ENCODE peak calls at places on chromosomes 1 and 21, in seven cellular contexts. U is GM12878, K is sigmoid colon, O is left lung, H is WERI-Rb-1, L is brain microvascular endothelial cell, F is ovary. P is an unnamed sample.

GRCh38 chr1:208209896-208210589 is 34.1 kb downstream of the PLXNA2 start:
- DNase-seq in U (no peak), K (no peak), O (no peak), H (no peak), L (no peak), F (no peak), P (no peak)

GRCh38 chr1:19596719-19597462 is 47.2 kb upstream of the NBL1 start:
- DNase-seq in U (peak), K (peak), O (peak), H (peak), L (peak), F (peak), P (peak)

GRCh38 chr1:233440952-233441401 is 113.5 kb downstream of the MAP3K21 start:
- DNase-seq in U (peak), K (no peak), O (no peak), H (peak), L (peak), F (no peak), P (peak)

GRCh38 chr1:85421179-85421578 is 43.8 kb downstream of the DDAH1 start:
- DNase-seq in U (no peak), K (no peak), O (no peak), H (no peak), L (no peak), F (no peak), P (no peak)

GRCh38 chr1:155134322-155134721 is 1.3 kb upstream of the SLC50A1 start:
- DNase-seq in U (no peak), K (no peak), O (no peak), H (no peak), L (no peak), F (peak), P (no peak)

GRCh38 chr1:155063550-155064108 is at the start of gene EFNA4:
- DNase-seq in U (no peak), K (peak), O (peak), H (peak), L (peak), F (peak), P (peak)

GRCh38 chr1:231021540-231022031 is 18.5 kb downstream of the FAM89A start:
- DNase-seq in U (no peak), K (no peak), O (no peak), H (no peak), L (peak), F (no peak), P (no peak)

GRCh38 chr1:234858722-234859121 is 248.7 kb upstream of the IRF2BP2 start:
- DNase-seq in U (no peak), K (no peak), O (no peak), H (no peak), L (no peak), F (no peak), P (no peak)

GRCh38 chr1:93591833-93592635 is 89.6 kb downstream of the BCAR3 start:
- DNase-seq in U (peak), K (peak), O (no peak), H (peak), L (no peak), F (no peak), P (peak)

GRCh38 chr1:238318294-238318908 is 427.7 kb upstream of the ZP4 start:
- DNase-seq in U (no peak), K (no peak), O (no peak), H (no peak), L (no peak), F (no peak), P (no peak)

GRCh38 chr1:184930645-184931044 is 43.7 kb downstream of the NIBAN1 start:
- DNase-seq in U (no peak), K (no peak), O (no peak), H (no peak), L (no peak), F (no peak), P (no peak)

GRCh38 chr1:38786040-38786436 is 73.5 kb downstream of the RRAGC start:
- DNase-seq in U (no peak), K (no peak), O (no peak), H (no peak), L (no peak), F (no peak), P (no peak)

GRCh38 chr1:101996830-101997485 is at the start of gene OLFM3:
- DNase-seq in U (no peak), K (no peak), O (peak), H (peak), L (peak), F (no peak), P (peak)

GRCh38 chr21:33428669-33429068 is 25.5 kb downstream of the IFNGR2 start:
- DNase-seq in U (no peak), K (no peak), O (peak), H (no peak), L (no peak), F (no peak), P (no peak)

GRCh38 chr1:108316545-108316944 is 72.7 kb upstream of the NBPF4 start:
- DNase-seq in U (no peak), K (no peak), O (no peak), H (no peak), L (no peak), F (no peak), P (no peak)

GRCh38 chr1:193794239-193794638 is 607.8 kb upstream of the B3GALT2 start:
- DNase-seq in U (no peak), K (no peak), O (no peak), H (no peak), L (no peak), F (no peak), P (no peak)

GRCh38 chr21:33578959-33579542 is 9.4 kb downstream of the DONSON start:
- DNase-seq in U (no peak), K (no peak), O (no peak), H (no peak), L (no peak), F (no peak), P (no peak)

GRCh38 chr1:206479164-206480125 is 9.2 kb downstream of the IKBKE start:
- DNase-seq in U (no peak), K (peak), O (peak), H (peak), L (peak), F (peak), P (peak)

GRCh38 chr1:200373811-200374231 is 36.0 kb downstream of the ZNF281 start:
- DNase-seq in U (no peak), K (no peak), O (no peak), H (no peak), L (no peak), F (no peak), P (no peak)

GRCh38 chr1:84689514-84690396 is 506 bp downstream of the SSX2IP start:
- DNase-seq in U (no peak), K (peak), O (no peak), H (peak), L (peak), F (no peak), P (peak)

GRCh38 chr1:195495720-195496635 is 1112.3 kb downstream of the KCNT2 start:
- DNase-seq in U (no peak), K (no peak), O (no peak), H (no peak), L (no peak), F (no peak), P (no peak)

GRCh38 chr1:225890346-225891228 is 1.6 kb upstream of the LEFTY1 start:
- DNase-seq in U (no peak), K (no peak), O (no peak), H (no peak), L (no peak), F (no peak), P (no peak)

GRCh38 chr1:79124756-79125155 is 118.2 kb upstream of the ADGRL4 start:
- DNase-seq in U (no peak), K (no peak), O (no peak), H (no peak), L (no peak), F (no peak), P (no peak)

DNA sequence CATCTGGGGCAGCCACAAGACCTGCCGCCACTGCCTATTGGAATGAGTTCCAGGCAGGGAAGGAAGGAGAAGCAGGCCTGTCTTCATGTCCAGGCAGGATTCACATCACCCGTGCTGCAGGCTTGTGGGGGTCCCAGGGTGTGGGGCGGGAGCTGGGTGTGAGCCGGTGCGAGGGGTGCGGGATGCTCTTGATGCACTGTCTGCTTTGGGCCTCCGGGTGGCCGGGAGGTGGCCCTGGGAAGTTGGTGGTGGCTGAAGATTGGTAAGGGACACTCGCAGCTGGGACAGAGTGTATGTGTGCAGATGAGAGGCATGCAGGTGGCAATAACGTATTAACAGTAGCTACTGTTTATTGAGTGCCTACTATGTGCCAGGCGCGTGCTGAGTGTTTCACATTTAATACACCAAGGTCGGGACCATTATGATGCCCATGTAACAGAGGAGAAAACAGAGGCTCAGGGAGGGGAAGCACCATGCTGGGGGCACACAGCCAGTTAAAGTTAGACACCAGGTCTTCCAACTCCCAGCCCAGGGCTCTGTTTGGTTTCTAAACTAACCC is 3.3 kb downstream of the CROCC start:
- DNase-seq in U (no peak), K (no peak), O (peak), H (no peak), L (no peak), F (no peak), P (no peak)
- TF ChIP-seq CTCF in U (no peak), K (no peak), O (no peak), H (peak), L (peak), F (no peak), P (no peak)

DNA sequence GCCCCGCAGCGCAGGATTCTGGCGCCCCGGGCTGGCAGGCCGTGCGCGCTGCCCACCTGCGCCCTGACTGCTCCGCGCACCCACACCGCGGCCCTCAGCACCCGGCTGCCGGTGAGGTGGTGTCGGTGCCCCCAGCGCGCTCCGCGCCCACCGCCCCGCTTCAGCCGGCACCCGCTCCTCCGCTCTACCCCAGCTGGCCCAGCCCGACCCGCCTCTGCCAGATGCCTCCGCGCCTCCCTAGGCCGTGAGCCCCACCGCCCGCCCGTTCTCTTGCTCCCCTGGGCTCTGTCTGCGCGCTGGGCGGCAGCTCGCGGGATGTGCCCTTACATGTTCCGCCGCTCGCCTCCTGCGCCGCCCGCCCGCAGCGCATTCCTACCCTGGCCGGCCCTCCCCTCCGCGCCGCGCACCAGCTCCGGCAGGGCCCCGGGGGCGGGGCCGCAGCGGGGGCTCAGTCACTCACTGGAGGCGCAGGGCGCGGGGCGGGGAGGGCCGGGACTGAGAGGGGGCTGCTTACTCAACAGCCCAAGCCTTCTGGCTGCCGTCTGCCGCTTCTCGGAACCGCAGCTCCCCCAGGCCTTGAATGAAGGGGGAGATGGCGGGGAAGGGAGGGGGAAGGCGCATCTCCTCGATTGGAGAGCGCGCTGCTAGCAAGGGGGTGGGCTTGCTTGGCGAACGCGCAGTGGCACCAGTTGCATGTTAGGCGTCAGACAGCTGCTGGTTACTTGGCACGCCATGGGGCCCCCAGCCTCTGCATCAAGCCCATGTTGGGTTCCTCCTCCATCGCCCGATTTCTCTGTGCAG is at the start of gene PHLDA3:
- DNase-seq in U (no peak), K (peak), O (peak), H (peak), L (peak), F (peak), P (peak)
- H3K4me3 ChIP-seq in U (peak), K (peak), O (peak), H (peak), L (peak), F (peak), P (peak)

DNA sequence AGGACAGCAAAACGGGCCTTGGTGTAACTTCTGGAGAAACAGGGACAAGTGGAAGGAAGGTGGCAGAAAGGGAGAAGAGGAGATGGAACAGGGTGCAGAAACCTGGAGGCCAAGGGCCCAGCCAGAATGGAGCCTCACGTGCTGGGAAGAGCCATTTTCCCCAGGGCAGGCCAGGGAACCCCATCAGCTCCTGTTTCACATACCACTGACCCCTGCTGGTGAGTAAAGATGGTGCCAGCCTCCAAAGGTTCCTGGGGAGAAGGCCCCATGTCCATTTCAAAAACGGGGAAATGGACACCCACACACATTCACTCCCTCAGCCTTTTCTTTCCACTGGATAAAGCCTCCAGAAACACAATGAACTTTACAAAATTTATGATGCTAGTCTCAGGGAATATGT is 57.6 kb upstream of the JUN start:
- DNase-seq in U (no peak), K (no peak), O (no peak), H (peak), L (no peak), F (no peak), P (no peak)
- TF ChIP-seq CTCF in U (peak), K (no peak), O (peak), H (peak), L (peak), F (no peak), P (peak)

GRCh38 chr1:5161372-5161771 is 507.0 kb downstream of the AJAP1 start:
- DNase-seq in U (no peak), K (no peak), O (no peak), H (peak), L (no peak), F (no peak), P (no peak)

GRCh38 chr1:5164155-5164554 is 509.7 kb downstream of the AJAP1 start:
- DNase-seq in U (no peak), K (no peak), O (no peak), H (no peak), L (no peak), F (no peak), P (no peak)

DNA sequence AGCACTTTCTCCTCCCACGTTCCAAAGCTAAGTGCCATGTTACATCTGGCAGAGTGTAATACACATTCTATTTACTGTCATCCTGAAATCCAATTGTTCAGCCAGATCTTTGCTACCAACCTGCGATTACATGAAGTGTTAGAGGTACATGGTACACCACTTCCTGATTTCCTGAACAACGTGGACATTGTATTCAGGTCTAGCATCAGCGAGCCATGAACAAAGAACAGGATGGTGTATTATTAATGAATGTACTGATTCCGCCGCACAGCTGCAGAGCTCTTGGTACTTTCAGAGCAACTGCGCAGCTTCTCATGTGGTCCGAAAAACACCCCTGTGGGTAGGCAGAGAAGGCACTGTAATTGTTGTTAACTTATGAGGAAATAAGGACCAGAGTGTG is 511.3 kb downstream of the AJAP1 start:
- DNase-seq in U (no peak), K (no peak), O (no peak), H (no peak), L (no peak), F (no peak), P (no peak)
- H3K4me3 ChIP-seq in U (no peak), K (no peak), O (no peak), H (no peak), L (no peak), F (no peak), P (no peak)

GRCh38 chr1:221979461-221980032 is 237.7 kb upstream of the DUSP10 start:
- DNase-seq in U (no peak), K (no peak), O (no peak), H (no peak), L (no peak), F (no peak), P (no peak)
- TF ChIP-seq CTCF in U (no peak), K (no peak), O (no peak), H (no peak), L (peak), F (no peak), P (peak)

GRCh38 chr1:209584186-209584776 is 767 bp downstream of the CAMK1G start:
- DNase-seq in U (no peak), K (no peak), O (no peak), H (no peak), L (no peak), F (no peak), P (no peak)

GRCh38 chr1:209580577-209580976 is 2.9 kb upstream of the CAMK1G start:
- DNase-seq in U (no peak), K (no peak), O (no peak), H (no peak), L (no peak), F (no peak), P (no peak)

GRCh38 chr1:209585672-209586071 is 2.2 kb downstream of the CAMK1G start:
- DNase-seq in U (no peak), K (peak), O (peak), H (peak), L (no peak), F (peak), P (peak)

GRCh38 chr1:209585197-209585596 is 1.7 kb downstream of the CAMK1G start:
- DNase-seq in U (no peak), K (no peak), O (no peak), H (no peak), L (no peak), F (no peak), P (no peak)

DNA sequence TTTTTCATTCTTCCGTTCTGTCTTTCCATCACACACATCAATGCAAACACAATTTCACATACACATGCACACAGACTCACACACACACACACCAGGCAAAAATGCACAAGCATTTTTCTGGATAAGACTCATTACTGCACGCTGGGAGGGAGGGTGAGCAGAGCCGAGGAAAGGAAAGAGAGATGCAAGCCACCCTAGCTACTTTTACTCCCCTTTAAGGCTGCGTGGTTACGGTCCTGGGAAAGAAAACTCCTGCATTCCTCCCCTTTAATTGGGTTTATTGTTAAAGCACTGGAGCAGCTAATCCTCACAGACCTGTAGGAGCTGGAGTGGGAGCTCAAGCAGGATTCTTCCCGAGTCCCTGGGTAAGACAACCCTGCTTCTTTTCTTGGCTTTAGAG is at the start of gene CAMK1G:
- DNase-seq in U (no peak), K (no peak), O (no peak), H (peak), L (peak), F (peak), P (no peak)
- H3K4me3 ChIP-seq in U (no peak), K (no peak), O (no peak), H (no peak), L (peak), F (peak), P (no peak)

DNA sequence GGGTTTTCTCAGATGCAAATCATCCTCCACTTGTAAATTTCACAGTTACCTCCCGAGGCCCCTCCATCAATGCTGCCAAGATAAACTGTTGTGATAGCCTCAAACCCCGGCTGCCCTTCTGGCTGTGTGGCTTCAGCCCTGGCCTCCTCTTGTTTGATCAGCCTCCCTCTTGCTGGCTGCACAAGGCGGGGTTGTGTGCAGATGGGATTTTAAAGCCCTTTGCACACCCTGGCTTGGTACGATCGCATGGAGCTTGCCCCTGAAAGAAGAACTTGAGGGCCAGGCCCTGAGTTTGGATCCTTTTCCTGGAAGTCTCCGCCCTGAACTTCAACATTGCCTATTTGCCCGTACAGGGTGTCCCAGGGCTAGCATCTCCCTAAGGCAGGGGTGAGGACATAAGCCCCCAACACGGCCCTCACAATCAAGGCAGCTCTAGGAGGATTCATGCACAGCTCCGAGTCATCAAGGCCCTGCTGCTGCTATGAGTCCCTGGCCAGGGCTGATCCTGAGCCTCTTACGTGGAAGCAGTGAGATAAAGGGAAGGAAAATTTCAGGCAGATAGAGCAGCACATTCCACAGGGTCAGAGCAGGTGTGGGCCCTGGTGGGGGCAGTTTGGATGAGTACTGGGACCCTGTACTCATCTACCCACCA is 181.2 kb upstream of the VAMP3 start:
- DNase-seq in U (no peak), K (peak), O (peak), H (no peak), L (no peak), F (peak), P (no peak)
- TF ChIP-seq CTCF in U (no peak), K (no peak), O (no peak), H (no peak), L (no peak), F (no peak), P (no peak)

P was measured in BE2C.